ENCODE peak calls at places on chromosomes 16 and 17, in four cellular contexts. One of them, this sample, is unnamed.

GRCh38 chr17:68346448-68346847 is 55.2 kb downstream of the ARSG start:
- DNase-seq in H9: no peak
- DNase-seq in BE2C: no peak
- DNase-seq in fibroblast of the aortic adventitia: no peak
- DNase-seq in this sample: no peak

GRCh38 chr17:70629902-70630301 is 460.6 kb downstream of the KCNJ2 start:
- DNase-seq in fibroblast of the aortic adventitia: peak
- DNase-seq in BE2C: peak
- DNase-seq in H9: no peak
- DNase-seq in this sample: no peak

GRCh38 chr16:78936060-78936459 is 664.5 kb downstream of the MAF start:
- DNase-seq in fibroblast of the aortic adventitia: no peak
- DNase-seq in BE2C: no peak
- DNase-seq in H9: no peak
- DNase-seq in this sample: no peak

GRCh38 chr17:31425646-31426045 is 34.2 kb downstream of the RAB11FIP4 start:
- DNase-seq in fibroblast of the aortic adventitia: no peak
- DNase-seq in H9: no peak
- DNase-seq in BE2C: peak
- DNase-seq in this sample: no peak

GRCh38 chr17:50256826-50257573 is 17.3 kb upstream of the TMEM92 start:
- DNase-seq in fibroblast of the aortic adventitia: no peak
- DNase-seq in BE2C: no peak
- DNase-seq in H9: no peak
- DNase-seq in this sample: no peak

GRCh38 chr17:60630352-60630751 is 30.4 kb downstream of the PPM1D start:
- DNase-seq in fibroblast of the aortic adventitia: peak
- DNase-seq in BE2C: no peak
- DNase-seq in H9: no peak
- DNase-seq in this sample: no peak

GRCh38 chr17:3983945-3984484 is 19.8 kb upstream of the ATP2A3 start:
- DNase-seq in fibroblast of the aortic adventitia: peak
- DNase-seq in BE2C: no peak
- DNase-seq in H9: peak
- DNase-seq in this sample: no peak

GRCh38 chr16:84032458-84033178 is 10.0 kb downstream of the SLC38A8 start:
- DNase-seq in H9: no peak
- DNase-seq in BE2C: no peak
- DNase-seq in fibroblast of the aortic adventitia: no peak
- DNase-seq in this sample: no peak

GRCh38 chr16:56858375-56858774 is 6.6 kb upstream of the SLC12A3 start:
- DNase-seq in fibroblast of the aortic adventitia: no peak
- DNase-seq in BE2C: no peak
- DNase-seq in H9: no peak
- DNase-seq in this sample: no peak

GRCh38 chr16:522320-523096 is 5.0 kb upstream of the CAPN15 start:
- DNase-seq in BE2C: no peak
- DNase-seq in H9: no peak
- DNase-seq in fibroblast of the aortic adventitia: no peak
- DNase-seq in this sample: no peak

GRCh38 chr16:528111-529011 is 849 bp downstream of the CAPN15 start:
- DNase-seq in H9: no peak
- DNase-seq in fibroblast of the aortic adventitia: peak
- DNase-seq in BE2C: peak
- DNase-seq in this sample: no peak

GRCh38 chr16:80369559-80369958 is 171.2 kb upstream of the DYNLRB2 start:
- DNase-seq in fibroblast of the aortic adventitia: peak
- DNase-seq in H9: peak
- DNase-seq in BE2C: no peak
- DNase-seq in this sample: no peak

GRCh38 chr17:49845210-49845782 is 2.6 kb downstream of the TAC4 start:
- DNase-seq in BE2C: no peak
- DNase-seq in fibroblast of the aortic adventitia: peak
- DNase-seq in H9: no peak
- DNase-seq in this sample: no peak

GRCh38 chr17:41553176-41553575 is 18.7 kb downstream of the KRT9 start:
- DNase-seq in fibroblast of the aortic adventitia: peak
- DNase-seq in BE2C: no peak
- DNase-seq in H9: no peak
- DNase-seq in this sample: no peak

GRCh38 chr17:81994593-81995462 is 17.4 kb downstream of the ASPSCR1 start:
- DNase-seq in BE2C: no peak
- DNase-seq in fibroblast of the aortic adventitia: no peak
- DNase-seq in H9: no peak
- DNase-seq in this sample: no peak

GRCh38 chr17:80195671-80196529 is 24.2 kb downstream of the SGSH start:
- DNase-seq in fibroblast of the aortic adventitia: peak
- DNase-seq in BE2C: no peak
- DNase-seq in H9: peak
- DNase-seq in this sample: no peak

GRCh38 chr16:21568502-21569189 is 30.7 kb upstream of the METTL9 start:
- DNase-seq in H9: no peak
- DNase-seq in BE2C: no peak
- DNase-seq in fibroblast of the aortic adventitia: no peak
- DNase-seq in this sample: peak

GRCh38 chr17:55271958-55272710 is 7.4 kb downstream of the HLF start:
- DNase-seq in fibroblast of the aortic adventitia: no peak
- DNase-seq in BE2C: no peak
- DNase-seq in H9: no peak
- DNase-seq in this sample: no peak

GRCh38 chr16:72847187-72848044 is 200.5 kb downstream of the ZFHX3 start:
- DNase-seq in fibroblast of the aortic adventitia: peak
- DNase-seq in BE2C: peak
- DNase-seq in H9: peak
- DNase-seq in this sample: no peak

GRCh38 chr17:16212793-16213192 is 2.5 kb downstream of the NCOR1 start:
- DNase-seq in BE2C: no peak
- DNase-seq in fibroblast of the aortic adventitia: no peak
- DNase-seq in H9: no peak
- DNase-seq in this sample: no peak

GRCh38 chr17:82767041-82767754 is 15.3 kb downstream of the TBCD start:
- DNase-seq in fibroblast of the aortic adventitia: peak
- DNase-seq in H9: peak
- DNase-seq in BE2C: peak
- DNase-seq in this sample: no peak

GRCh38 chr16:78655481-78656114 is 556.1 kb downstream of the WWOX start:
- DNase-seq in H9: no peak
- DNase-seq in fibroblast of the aortic adventitia: no peak
- DNase-seq in BE2C: no peak
- DNase-seq in this sample: no peak

GRCh38 chr17:30345089-30345433 is 11.2 kb upstream of the TMIGD1 start:
- DNase-seq in H9: no peak
- DNase-seq in fibroblast of the aortic adventitia: no peak
- DNase-seq in BE2C: no peak
- DNase-seq in this sample: no peak

GRCh38 chr17:11952610-11953009 is 44.7 kb downstream of the ZNF18 start:
- DNase-seq in BE2C: no peak
- DNase-seq in fibroblast of the aortic adventitia: no peak
- DNase-seq in H9: no peak
- DNase-seq in this sample: no peak

GRCh38 chr17:48427598-48427997 is 2.4 kb downstream of the SKAP1 start:
- DNase-seq in H9: no peak
- DNase-seq in fibroblast of the aortic adventitia: no peak
- DNase-seq in BE2C: no peak
- DNase-seq in this sample: no peak

GRCh38 chr16:29748077-29748759 is 2.4 kb upstream of the C16orf54 start:
- DNase-seq in BE2C: no peak
- DNase-seq in H9: no peak
- DNase-seq in fibroblast of the aortic adventitia: no peak
- DNase-seq in this sample: no peak

GRCh38 chr17:39538875-39539274 is 68.8 kb downstream of the NEUROD2 start:
- DNase-seq in fibroblast of the aortic adventitia: peak
- DNase-seq in BE2C: no peak
- DNase-seq in H9: no peak
- DNase-seq in this sample: no peak

DNA sequence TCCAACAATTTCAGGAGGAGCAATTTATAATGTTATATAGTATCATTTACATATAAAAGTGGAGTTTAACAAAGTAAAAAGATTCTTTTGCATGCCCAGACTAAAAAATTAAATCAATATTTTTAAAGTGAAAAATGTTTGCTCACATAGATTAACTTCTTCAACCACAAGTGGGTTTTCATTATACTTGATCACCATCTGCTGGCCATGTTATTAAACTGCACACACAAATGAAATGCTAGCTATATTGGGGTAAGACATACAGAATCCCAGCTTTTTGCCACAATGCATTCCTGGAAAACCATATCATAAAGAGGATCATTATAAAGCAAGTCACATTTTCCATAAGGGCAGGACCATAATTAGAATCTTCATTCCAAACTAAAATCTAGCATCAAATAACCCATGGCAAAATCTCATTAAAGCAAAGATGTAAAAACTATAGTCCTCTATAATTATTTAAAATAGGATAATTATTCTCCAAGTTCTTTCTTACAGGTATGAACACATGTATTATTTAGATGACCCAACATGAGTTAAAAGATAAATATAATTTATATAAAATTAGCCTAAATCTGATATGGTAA is 26.3 kb downstream of the CEP112 start:
- DNase-seq in fibroblast of the aortic adventitia: peak
- DNase-seq in H9: no peak
- DNase-seq in BE2C: no peak
- DNase-seq in this sample: no peak
- TF ChIP-seq CTCF in fibroblast of the aortic adventitia: peak
- TF ChIP-seq CTCF in H9: peak
- TF ChIP-seq CTCF in BE2C: peak
- TF ChIP-seq CTCF in this sample: peak

DNA sequence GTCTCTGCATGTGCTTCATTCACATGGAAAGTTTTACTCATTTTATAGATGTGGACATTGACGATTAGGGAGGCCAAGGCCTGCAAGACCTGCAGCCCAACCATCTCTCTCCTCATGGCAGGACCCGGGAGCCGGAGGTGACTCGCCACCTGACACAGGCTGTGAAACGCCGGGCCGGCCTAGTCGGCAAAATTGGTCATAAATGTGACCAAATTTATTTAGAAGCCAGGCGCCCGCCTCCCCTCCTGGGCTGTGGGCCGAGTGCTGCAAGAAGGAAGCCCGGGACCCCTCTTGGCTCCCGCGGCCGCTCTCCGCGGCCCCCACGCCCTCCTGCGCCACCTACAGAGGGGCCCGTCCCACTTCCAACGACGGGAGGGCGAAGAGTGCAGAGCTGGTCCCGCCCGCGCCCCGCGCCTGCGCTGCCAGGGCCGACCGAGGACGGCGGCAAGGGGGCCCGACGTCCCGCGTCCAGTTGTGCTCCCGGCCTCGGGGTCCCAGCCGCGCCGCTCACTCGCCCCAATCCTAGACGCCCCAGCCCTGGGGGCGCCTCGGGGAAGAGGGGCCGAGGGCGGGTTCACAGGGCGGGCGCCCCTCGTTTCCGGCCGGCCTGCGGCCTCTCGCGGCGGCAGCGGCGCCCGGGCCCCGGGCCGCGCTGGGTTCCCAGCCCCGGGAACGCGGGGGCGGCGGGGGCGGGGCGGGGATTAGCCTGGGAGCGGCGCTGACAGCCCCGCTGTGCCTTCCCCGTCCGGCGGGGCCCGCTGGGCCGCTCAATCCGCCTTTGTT is 47.5 kb downstream of the WNT3 start:
- DNase-seq in fibroblast of the aortic adventitia: no peak
- DNase-seq in H9: peak
- DNase-seq in BE2C: peak
- DNase-seq in this sample: no peak
- TF ChIP-seq CTCF in fibroblast of the aortic adventitia: no peak
- TF ChIP-seq CTCF in H9: peak
- TF ChIP-seq CTCF in BE2C: no peak
- TF ChIP-seq CTCF in this sample: peak

GRCh38 chr16:27768651-27769270 is 218.8 kb downstream of the KATNIP start:
- DNase-seq in fibroblast of the aortic adventitia: no peak
- DNase-seq in H9: no peak
- DNase-seq in BE2C: no peak
- DNase-seq in this sample: no peak

GRCh38 chr16:27767971-27768591 is 218.1 kb downstream of the KATNIP start:
- DNase-seq in BE2C: no peak
- DNase-seq in H9: no peak
- DNase-seq in fibroblast of the aortic adventitia: no peak
- DNase-seq in this sample: no peak

GRCh38 chr16:27770271-27771196 is 220.6 kb downstream of the KATNIP start:
- DNase-seq in BE2C: no peak
- DNase-seq in H9: no peak
- DNase-seq in fibroblast of the aortic adventitia: no peak
- DNase-seq in this sample: no peak

GRCh38 chr16:27771201-27771910 is 221.4 kb downstream of the KATNIP start:
- DNase-seq in BE2C: no peak
- DNase-seq in fibroblast of the aortic adventitia: no peak
- DNase-seq in H9: no peak
- DNase-seq in this sample: no peak

GRCh38 chr16:27769561-27770222 is 219.7 kb downstream of the KATNIP start:
- DNase-seq in H9: no peak
- DNase-seq in fibroblast of the aortic adventitia: peak
- DNase-seq in BE2C: no peak
- DNase-seq in this sample: no peak
- TF ChIP-seq CTCF in H9: no peak
- TF ChIP-seq CTCF in fibroblast of the aortic adventitia: no peak
- TF ChIP-seq CTCF in BE2C: no peak
- TF ChIP-seq CTCF in this sample: no peak

GRCh38 chr16:89621698-89622409 is 8.4 kb downstream of the DPEP1 start:
- DNase-seq in BE2C: no peak
- DNase-seq in fibroblast of the aortic adventitia: no peak
- DNase-seq in H9: no peak
- DNase-seq in this sample: no peak

GRCh38 chr16:89620406-89620841 is 7.0 kb downstream of the DPEP1 start:
- DNase-seq in H9: no peak
- DNase-seq in BE2C: no peak
- DNase-seq in fibroblast of the aortic adventitia: no peak
- DNase-seq in this sample: no peak

GRCh38 chr16:89621136-89621697 is 7.8 kb downstream of the DPEP1 start:
- DNase-seq in H9: no peak
- DNase-seq in BE2C: no peak
- DNase-seq in fibroblast of the aortic adventitia: no peak
- DNase-seq in this sample: no peak

GRCh38 chr16:89618114-89618999 is 4.9 kb downstream of the DPEP1 start:
- DNase-seq in fibroblast of the aortic adventitia: no peak
- DNase-seq in H9: no peak
- DNase-seq in BE2C: peak
- DNase-seq in this sample: no peak

GRCh38 chr16:89619880-89620279 is 6.4 kb downstream of the DPEP1 start:
- DNase-seq in fibroblast of the aortic adventitia: peak
- DNase-seq in BE2C: no peak
- DNase-seq in H9: no peak
- DNase-seq in this sample: no peak
- TF ChIP-seq CTCF in fibroblast of the aortic adventitia: no peak
- TF ChIP-seq CTCF in BE2C: no peak
- TF ChIP-seq CTCF in H9: no peak
- TF ChIP-seq CTCF in this sample: no peak

GRCh38 chr17:43351686-43352085 is 47.1 kb upstream of the ARL4D start:
- DNase-seq in H9: no peak
- DNase-seq in BE2C: no peak
- DNase-seq in fibroblast of the aortic adventitia: no peak
- DNase-seq in this sample: no peak

GRCh38 chr17:43350888-43351361 is 47.9 kb upstream of the ARL4D start:
- DNase-seq in BE2C: no peak
- DNase-seq in fibroblast of the aortic adventitia: no peak
- DNase-seq in H9: no peak
- DNase-seq in this sample: no peak

GRCh38 chr17:43352579-43352978 is 46.2 kb upstream of the ARL4D start:
- DNase-seq in fibroblast of the aortic adventitia: no peak
- DNase-seq in BE2C: no peak
- DNase-seq in H9: no peak
- DNase-seq in this sample: no peak

GRCh38 chr17:43353364-43353763 is 45.4 kb upstream of the ARL4D start:
- DNase-seq in BE2C: no peak
- DNase-seq in H9: no peak
- DNase-seq in fibroblast of the aortic adventitia: no peak
- DNase-seq in this sample: no peak

GRCh38 chr17:43349142-43349541 is 49.7 kb upstream of the ARL4D start:
- DNase-seq in fibroblast of the aortic adventitia: no peak
- DNase-seq in H9: no peak
- DNase-seq in BE2C: no peak
- DNase-seq in this sample: no peak
- TF ChIP-seq CTCF in fibroblast of the aortic adventitia: peak
- TF ChIP-seq CTCF in H9: peak
- TF ChIP-seq CTCF in BE2C: peak
- TF ChIP-seq CTCF in this sample: no peak

This sample was measured in type B pancreatic cell.